ENCODE peak calls at places on chromosomes 3 and 15, in four cellular contexts. One of them, this sample, is unnamed.

GRCh38 chr3:116483135-116483534 is 37.8 kb upstream of the LSAMP start:
- DNase-seq in K562: no peak
- DNase-seq in left kidney: no peak
- DNase-seq in NCI-H1105: peak
- DNase-seq in this sample: no peak

GRCh38 chr3:6179761-6180160 is 681.2 kb upstream of the GRM7 start:
- DNase-seq in K562: no peak
- DNase-seq in left kidney: no peak
- DNase-seq in NCI-H1105: no peak
- DNase-seq in this sample: no peak

GRCh38 chr15:50883903-50884302 is 24.6 kb upstream of the AP4E1 start:
- DNase-seq in K562: no peak
- DNase-seq in left kidney: no peak
- DNase-seq in NCI-H1105: no peak
- DNase-seq in this sample: no peak

GRCh38 chr15:101723161-101723873 is 956 bp downstream of the TARS3 start:
- DNase-seq in K562: no peak
- DNase-seq in left kidney: peak
- DNase-seq in NCI-H1105: no peak
- DNase-seq in this sample: no peak

GRCh38 chr15:101280007-101280406 is 2.7 kb upstream of the SELENOS start:
- DNase-seq in K562: no peak
- DNase-seq in left kidney: no peak
- DNase-seq in NCI-H1105: no peak
- DNase-seq in this sample: no peak

GRCh38 chr15:73944161-73945099 is 18.2 kb downstream of the LOXL1 start:
- DNase-seq in K562: no peak
- DNase-seq in left kidney: peak
- DNase-seq in NCI-H1105: no peak
- DNase-seq in this sample: no peak

GRCh38 chr3:170608475-170608874 is 22.6 kb upstream of the SLC7A14 start:
- DNase-seq in K562: no peak
- DNase-seq in left kidney: no peak
- DNase-seq in NCI-H1105: no peak
- DNase-seq in this sample: no peak

GRCh38 chr15:40618906-40619305 is 24.9 kb downstream of the KNL1 start:
- DNase-seq in K562: no peak
- DNase-seq in left kidney: no peak
- DNase-seq in NCI-H1105: no peak
- DNase-seq in this sample: no peak

GRCh38 chr3:55629432-55629831 is 142.3 kb upstream of the WNT5A start:
- DNase-seq in K562: no peak
- DNase-seq in left kidney: no peak
- DNase-seq in NCI-H1105: peak
- DNase-seq in this sample: no peak

GRCh38 chr15:28132524-28133275 is 33.6 kb upstream of the OCA2 start:
- DNase-seq in K562: no peak
- DNase-seq in left kidney: no peak
- DNase-seq in NCI-H1105: no peak
- DNase-seq in this sample: no peak

GRCh38 chr3:119194237-119195150 is 21.1 kb downstream of the UPK1B start:
- DNase-seq in K562: no peak
- DNase-seq in left kidney: no peak
- DNase-seq in NCI-H1105: no peak
- DNase-seq in this sample: no peak

GRCh38 chr15:55859681-55860080 is 116.7 kb upstream of the PRTG start:
- DNase-seq in K562: no peak
- DNase-seq in left kidney: no peak
- DNase-seq in NCI-H1105: no peak
- DNase-seq in this sample: no peak

GRCh38 chr3:110562621-110563020 is 509.0 kb upstream of the NECTIN3 start:
- DNase-seq in K562: no peak
- DNase-seq in left kidney: no peak
- DNase-seq in NCI-H1105: no peak
- DNase-seq in this sample: no peak

GRCh38 chr3:184786271-184787010 is 25.5 kb upstream of the VPS8 start:
- DNase-seq in K562: no peak
- DNase-seq in left kidney: peak
- DNase-seq in NCI-H1105: no peak
- DNase-seq in this sample: no peak

GRCh38 chr3:142808103-142808917 is 80.6 kb downstream of the PCOLCE2 start:
- DNase-seq in K562: no peak
- DNase-seq in left kidney: no peak
- DNase-seq in NCI-H1105: no peak
- DNase-seq in this sample: no peak

GRCh38 chr3:36124118-36124796 is 256.0 kb upstream of the STAC start:
- DNase-seq in K562: no peak
- DNase-seq in left kidney: peak
- DNase-seq in NCI-H1105: no peak
- DNase-seq in this sample: peak

This sample was measured in H9.